ENCODE peak calls at places on chromosomes 13 and 19, in six cellular contexts. One of them, this sample, is unnamed.

GRCh38 chr13:78978381-78978998 is 319.5 kb upstream of the OBI1 start:
- DNase-seq in astrocyte of the spinal cord: peak
- DNase-seq in activated CD8-positive, alpha-beta memory T cell treated with anti-CD3 and anti-CD28 coated beads for 1 hour: no peak
- DNase-seq in CD4-positive, alpha-beta memory T cell: no peak
- DNase-seq in CD4-positive, CD25-positive, alpha-beta regulatory T cell: peak
- DNase-seq in NCI-H2081: peak
- DNase-seq in this sample: peak

GRCh38 chr19:47417746-47418594 is 1.4 kb downstream of the MEIS3 start:
- DNase-seq in CD4-positive, alpha-beta memory T cell: peak
- DNase-seq in astrocyte of the spinal cord: no peak
- DNase-seq in CD4-positive, CD25-positive, alpha-beta regulatory T cell: no peak
- DNase-seq in NCI-H2081: no peak
- DNase-seq in activated CD8-positive, alpha-beta memory T cell treated with anti-CD3 and anti-CD28 coated beads for 1 hour: no peak
- DNase-seq in this sample: no peak

GRCh38 chr13:85997587-85997986 is 198.4 kb upstream of the SLITRK6 start:
- DNase-seq in activated CD8-positive, alpha-beta memory T cell treated with anti-CD3 and anti-CD28 coated beads for 1 hour: no peak
- DNase-seq in astrocyte of the spinal cord: no peak
- DNase-seq in CD4-positive, alpha-beta memory T cell: no peak
- DNase-seq in CD4-positive, CD25-positive, alpha-beta regulatory T cell: no peak
- DNase-seq in NCI-H2081: no peak
- DNase-seq in this sample: no peak

GRCh38 chr19:48319647-48320537 is 5.5 kb upstream of the EMP3 start:
- DNase-seq in NCI-H2081: peak
- DNase-seq in CD4-positive, CD25-positive, alpha-beta regulatory T cell: peak
- DNase-seq in CD4-positive, alpha-beta memory T cell: peak
- DNase-seq in activated CD8-positive, alpha-beta memory T cell treated with anti-CD3 and anti-CD28 coated beads for 1 hour: peak
- DNase-seq in astrocyte of the spinal cord: peak
- DNase-seq in this sample: no peak

GRCh38 chr19:38946229-38947010 is 15.7 kb downstream of the MRPS12 start:
- DNase-seq in activated CD8-positive, alpha-beta memory T cell treated with anti-CD3 and anti-CD28 coated beads for 1 hour: no peak
- DNase-seq in NCI-H2081: no peak
- DNase-seq in astrocyte of the spinal cord: no peak
- DNase-seq in CD4-positive, CD25-positive, alpha-beta regulatory T cell: no peak
- DNase-seq in CD4-positive, alpha-beta memory T cell: no peak
- DNase-seq in this sample: no peak

GRCh38 chr13:101408992-101409656 is 7.2 kb downstream of the NALCN start:
- DNase-seq in NCI-H2081: no peak
- DNase-seq in CD4-positive, CD25-positive, alpha-beta regulatory T cell: no peak
- DNase-seq in CD4-positive, alpha-beta memory T cell: no peak
- DNase-seq in astrocyte of the spinal cord: no peak
- DNase-seq in activated CD8-positive, alpha-beta memory T cell treated with anti-CD3 and anti-CD28 coated beads for 1 hour: no peak
- DNase-seq in this sample: no peak

GRCh38 chr13:42702726-42703125 is 78.7 kb upstream of the FAM216B start:
- DNase-seq in CD4-positive, CD25-positive, alpha-beta regulatory T cell: no peak
- DNase-seq in CD4-positive, alpha-beta memory T cell: no peak
- DNase-seq in NCI-H2081: no peak
- DNase-seq in activated CD8-positive, alpha-beta memory T cell treated with anti-CD3 and anti-CD28 coated beads for 1 hour: no peak
- DNase-seq in astrocyte of the spinal cord: peak
- DNase-seq in this sample: no peak

GRCh38 chr19:3798137-3798536 is 12.0 kb upstream of the MATK start:
- DNase-seq in astrocyte of the spinal cord: no peak
- DNase-seq in CD4-positive, CD25-positive, alpha-beta regulatory T cell: no peak
- DNase-seq in CD4-positive, alpha-beta memory T cell: peak
- DNase-seq in activated CD8-positive, alpha-beta memory T cell treated with anti-CD3 and anti-CD28 coated beads for 1 hour: no peak
- DNase-seq in NCI-H2081: no peak
- DNase-seq in this sample: no peak

GRCh38 chr13:102344410-102344809 is 57.4 kb downstream of the FGF14 start:
- DNase-seq in astrocyte of the spinal cord: no peak
- DNase-seq in CD4-positive, CD25-positive, alpha-beta regulatory T cell: no peak
- DNase-seq in NCI-H2081: no peak
- DNase-seq in CD4-positive, alpha-beta memory T cell: no peak
- DNase-seq in activated CD8-positive, alpha-beta memory T cell treated with anti-CD3 and anti-CD28 coated beads for 1 hour: no peak
- DNase-seq in this sample: no peak

GRCh38 chr13:38758278-38758677 is 71.4 kb downstream of the FREM2 start:
- DNase-seq in astrocyte of the spinal cord: no peak
- DNase-seq in CD4-positive, alpha-beta memory T cell: no peak
- DNase-seq in activated CD8-positive, alpha-beta memory T cell treated with anti-CD3 and anti-CD28 coated beads for 1 hour: no peak
- DNase-seq in NCI-H2081: no peak
- DNase-seq in CD4-positive, CD25-positive, alpha-beta regulatory T cell: no peak
- DNase-seq in this sample: no peak